ENCODE peak calls at places on chromosomes 16 and 17, in five cellular contexts. O, N, E, A and H are unnamed samples.

GRCh38 chr17:41518789-41519449 is at the start of gene KRT15:
- DNase-seq in O (peak), N (no peak), E (peak), A (no peak), H (peak)

GRCh38 chr16:58324792-58325191 is 30.0 kb upstream of the PRSS54 start:
- DNase-seq in O (no peak), N (no peak), E (no peak), A (no peak), H (no peak)

GRCh38 chr17:63430223-63430622 is 15.9 kb downstream of the CYB561 start:
- DNase-seq in O (no peak), N (no peak), E (no peak), A (no peak), H (no peak)

GRCh38 chr17:76565728-76566612 is 19.7 kb downstream of the ST6GALNAC2 start:
- DNase-seq in O (no peak), N (no peak), E (no peak), A (no peak), H (no peak)

GRCh38 chr17:56863974-56864373 is 30.0 kb downstream of the DGKE start:
- DNase-seq in O (no peak), N (no peak), E (no peak), A (no peak), H (no peak)

GRCh38 chr17:2084129-2084765 is 29.3 kb downstream of the HIC1 start:
- DNase-seq in O (no peak), N (peak), E (peak), A (peak), H (peak)

GRCh38 chr16:48596326-48596725 is 13.7 kb downstream of the N4BP1 start:
- DNase-seq in O (no peak), N (no peak), E (no peak), A (no peak), H (no peak)

GRCh38 chr17:81253358-81254131 is 14.4 kb downstream of the NDUFAF8 start:
- DNase-seq in O (peak), N (peak), E (peak), A (peak), H (peak)

GRCh38 chr17:5785343-5785742 is 201.0 kb upstream of the NLRP1 start:
- DNase-seq in O (no peak), N (peak), E (peak), A (peak), H (peak)

GRCh38 chr17:44062871-44063270 is 3.6 kb downstream of the LSM12 start:
- DNase-seq in O (no peak), N (no peak), E (no peak), A (no peak), H (no peak)

GRCh38 chr16:84443166-84443802 is 61.2 kb downstream of the MEAK7 start:
- DNase-seq in O (no peak), N (no peak), E (no peak), A (no peak), H (no peak)

GRCh38 chr17:79654350-79654959 is 43.6 kb upstream of the RBFOX3 start:
- DNase-seq in O (no peak), N (no peak), E (no peak), A (peak), H (no peak)

GRCh38 chr17:32593003-32593402 is 106.2 kb downstream of the CDK5R1 start:
- DNase-seq in O (no peak), N (no peak), E (no peak), A (no peak), H (peak)

GRCh38 chr16:57377080-57377841 is 5.0 kb downstream of the CX3CL1 start:
- DNase-seq in O (no peak), N (no peak), E (no peak), A (no peak), H (peak)

GRCh38 chr17:13435230-13435629 is 166.5 kb downstream of the HS3ST3A1 start:
- DNase-seq in O (no peak), N (no peak), E (no peak), A (no peak), H (no peak)

GRCh38 chr17:2023692-2024571 is 1.2 kb downstream of the RTN4RL1 start:
- DNase-seq in O (no peak), N (peak), E (peak), A (peak), H (peak)

GRCh38 chr16:228151-228855 is 946 bp downstream of the LUC7L start:
- DNase-seq in O (no peak), N (no peak), E (no peak), A (no peak), H (no peak)

GRCh38 chr17:55532670-55533069 is 21.4 kb upstream of the SMIM36 start:
- DNase-seq in O (no peak), N (no peak), E (no peak), A (no peak), H (no peak)

GRCh38 chr17:7340179-7340578 is 3.9 kb downstream of the ACAP1 start:
- DNase-seq in O (no peak), N (peak), E (peak), A (no peak), H (peak)

GRCh38 chr16:1276580-1276878 is 20.7 kb downstream of the TPSD1 start:
- DNase-seq in O (no peak), N (no peak), E (no peak), A (no peak), H (no peak)

GRCh38 chr16:30813821-30814189 is 26.8 kb upstream of the ZNF629 start:
- DNase-seq in O (no peak), N (no peak), E (no peak), A (no peak), H (no peak)

GRCh38 chr17:13346996-13347762 is 254.6 kb downstream of the HS3ST3A1 start:
- DNase-seq in O (no peak), N (peak), E (peak), A (peak), H (peak)

GRCh38 chr17:45666046-45666600 is 118.0 kb upstream of the CRHR1 start:
- DNase-seq in O (no peak), N (no peak), E (no peak), A (no peak), H (no peak)

GRCh38 chr17:81831957-81832607 is 1.0 kb downstream of the MCRIP1 start:
- DNase-seq in O (no peak), N (peak), E (peak), A (peak), H (peak)

GRCh38 chr16:48232459-48233040 is 11.6 kb upstream of the LONP2 start:
- DNase-seq in O (no peak), N (no peak), E (peak), A (no peak), H (no peak)

GRCh38 chr17:42554250-42555121 is 1.8 kb downstream of the HSD17B1 start:
- DNase-seq in O (peak), N (peak), E (peak), A (peak), H (peak)